ENCODE peak calls at places on chromosomes 12 and 14, in four cellular contexts. One of them, this sample, is unnamed.

GRCh38 chr12:84599539-84599938 is 313.1 kb downstream of the SLC6A15 start:
- DNase-seq in T-helper 1 cell: no peak
- DNase-seq in MCF 10A: peak
- DNase-seq in AG20443: peak
- DNase-seq in this sample: peak

GRCh38 chr12:17110316-17110715 is 504.4 kb upstream of the LMO3 start:
- DNase-seq in T-helper 1 cell: no peak
- DNase-seq in MCF 10A: no peak
- DNase-seq in AG20443: no peak
- DNase-seq in this sample: no peak

GRCh38 chr14:104682107-104682593 is 7.3 kb upstream of the INF2 start:
- DNase-seq in T-helper 1 cell: no peak
- DNase-seq in MCF 10A: peak
- DNase-seq in AG20443: no peak
- DNase-seq in this sample: peak

GRCh38 chr14:70000601-70001000 is 121.4 kb downstream of the SMOC1 start:
- DNase-seq in T-helper 1 cell: no peak
- DNase-seq in MCF 10A: no peak
- DNase-seq in AG20443: no peak
- DNase-seq in this sample: no peak

GRCh38 chr14:75317148-75317547 is 38.5 kb downstream of the FOS start:
- DNase-seq in T-helper 1 cell: no peak
- DNase-seq in MCF 10A: no peak
- DNase-seq in AG20443: no peak
- DNase-seq in this sample: no peak

GRCh38 chr12:6205144-6205539 is 4.9 kb downstream of the CD9 start:
- DNase-seq in T-helper 1 cell: no peak
- DNase-seq in MCF 10A: no peak
- DNase-seq in AG20443: no peak
- DNase-seq in this sample: no peak

GRCh38 chr14:99604766-99605298 is 825 bp upstream of the CCDC85C start:
- DNase-seq in T-helper 1 cell: peak
- DNase-seq in MCF 10A: peak
- DNase-seq in AG20443: peak
- DNase-seq in this sample: peak

GRCh38 chr14:69543341-69544249 is 31.1 kb downstream of the CCDC177 start:
- DNase-seq in T-helper 1 cell: no peak
- DNase-seq in MCF 10A: peak
- DNase-seq in AG20443: peak
- DNase-seq in this sample: peak

GRCh38 chr12:100356646-100357223 is at the start of gene SLC17A8:
- DNase-seq in T-helper 1 cell: no peak
- DNase-seq in MCF 10A: no peak
- DNase-seq in AG20443: peak
- DNase-seq in this sample: no peak

GRCh38 chr12:69112616-69113015 is 126.8 kb upstream of the CPSF6 start:
- DNase-seq in T-helper 1 cell: no peak
- DNase-seq in MCF 10A: no peak
- DNase-seq in AG20443: no peak
- DNase-seq in this sample: no peak

GRCh38 chr12:89939468-89940215 is 231.0 kb upstream of the ATP2B1 start:
- DNase-seq in T-helper 1 cell: no peak
- DNase-seq in MCF 10A: no peak
- DNase-seq in AG20443: no peak
- DNase-seq in this sample: peak

GRCh38 chr14:60183138-60183537 is 17.9 kb upstream of the DHRS7 start:
- DNase-seq in T-helper 1 cell: no peak
- DNase-seq in MCF 10A: no peak
- DNase-seq in AG20443: no peak
- DNase-seq in this sample: no peak

GRCh38 chr12:32533971-32534590 is 134.7 kb downstream of the FGD4 start:
- DNase-seq in T-helper 1 cell: no peak
- DNase-seq in MCF 10A: peak
- DNase-seq in AG20443: peak
- DNase-seq in this sample: peak

GRCh38 chr12:25352078-25352918 is 101.6 kb upstream of the KRAS start:
- DNase-seq in T-helper 1 cell: no peak
- DNase-seq in MCF 10A: no peak
- DNase-seq in AG20443: no peak
- DNase-seq in this sample: no peak

GRCh38 chr12:45572114-45572513 is 157.4 kb upstream of the ARID2 start:
- DNase-seq in T-helper 1 cell: no peak
- DNase-seq in MCF 10A: no peak
- DNase-seq in AG20443: no peak
- DNase-seq in this sample: no peak